ENCODE peak calls at places on chromosomes 3 and 15, in seven cellular contexts. One of them, this sample, is unnamed.
A peak's percentile ranks its signal among the peaks of the same experiment; 100 is the strongest.

GRCh38 chr3:174440741-174441587 is 418.2 kb upstream of the NAALADL2 start:
- DNase-seq in IMR-90: peak; percentile 92
- DNase-seq in OCI-LY7: peak; percentile 84
- DNase-seq in GM23338: peak; percentile 95
- DNase-seq in GM23248: peak; percentile 98
- DNase-seq in fibroblast of lung: peak; percentile 89
- DNase-seq in mesenchymal stem cell: peak; percentile 91
- DNase-seq in this sample: peak; percentile 91

GRCh38 chr15:65077981-65078352 is 1.4 kb downstream of the KBTBD13 start:
- DNase-seq in IMR-90: no peak
- DNase-seq in OCI-LY7: no peak
- DNase-seq in GM23338: peak; percentile 94
- DNase-seq in GM23248: peak; percentile 84
- DNase-seq in fibroblast of lung: peak; percentile 41
- DNase-seq in mesenchymal stem cell: no peak
- DNase-seq in this sample: peak; percentile 41

GRCh38 chr3:112730210-112730609 is 89.3 kb upstream of the CCDC80 start:
- DNase-seq in IMR-90: peak; percentile 9
- DNase-seq in OCI-LY7: no peak
- DNase-seq in GM23338: no peak
- DNase-seq in GM23248: peak; percentile 38
- DNase-seq in fibroblast of lung: no peak
- DNase-seq in mesenchymal stem cell: no peak
- DNase-seq in this sample: no peak

GRCh38 chr3:171966533-171967136 is 72.7 kb upstream of the FNDC3B start:
- DNase-seq in IMR-90: no peak
- DNase-seq in OCI-LY7: no peak
- DNase-seq in GM23338: no peak
- DNase-seq in GM23248: peak; percentile 48
- DNase-seq in fibroblast of lung: no peak
- DNase-seq in mesenchymal stem cell: no peak
- DNase-seq in this sample: no peak

GRCh38 chr3:45218578-45219390 is 7.3 kb downstream of the TMEM158 start:
- DNase-seq in IMR-90: peak; percentile 76
- DNase-seq in OCI-LY7: no peak
- DNase-seq in GM23338: no peak
- DNase-seq in GM23248: peak; percentile 87
- DNase-seq in fibroblast of lung: peak; percentile 69
- DNase-seq in mesenchymal stem cell: peak; percentile 72
- DNase-seq in this sample: no peak

GRCh38 chr3:120198305-120198878 is 86.6 kb downstream of the GPR156 start:
- DNase-seq in IMR-90: peak; percentile 41
- DNase-seq in OCI-LY7: peak; percentile 13
- DNase-seq in GM23338: no peak
- DNase-seq in GM23248: peak; percentile 52
- DNase-seq in fibroblast of lung: peak; percentile 51
- DNase-seq in mesenchymal stem cell: peak; percentile 32
- DNase-seq in this sample: no peak

GRCh38 chr3:133927543-133928066 is 31.9 kb upstream of the RAB6B start:
- DNase-seq in IMR-90: no peak
- DNase-seq in OCI-LY7: peak; percentile 45
- DNase-seq in GM23338: peak; percentile 66
- DNase-seq in GM23248: peak; percentile 65
- DNase-seq in fibroblast of lung: peak; percentile 21
- DNase-seq in mesenchymal stem cell: peak; percentile 42
- DNase-seq in this sample: peak; percentile 18

GRCh38 chr15:39851505-39852082 is 68.5 kb downstream of the GPR176 start:
- DNase-seq in IMR-90: peak; percentile 68
- DNase-seq in OCI-LY7: no peak
- DNase-seq in GM23338: no peak
- DNase-seq in GM23248: peak; percentile 41
- DNase-seq in fibroblast of lung: peak; percentile 71
- DNase-seq in mesenchymal stem cell: peak; percentile 78
- DNase-seq in this sample: no peak

GRCh38 chr15:75918135-75918534 is 14.5 kb downstream of the FBXO22 start:
- DNase-seq in IMR-90: no peak
- DNase-seq in OCI-LY7: no peak
- DNase-seq in GM23338: no peak
- DNase-seq in GM23248: no peak
- DNase-seq in fibroblast of lung: no peak
- DNase-seq in mesenchymal stem cell: no peak
- DNase-seq in this sample: no peak

GRCh38 chr3:115581347-115582135 is 41.8 kb upstream of the GAP43 start:
- DNase-seq in IMR-90: peak; percentile 15
- DNase-seq in OCI-LY7: no peak
- DNase-seq in GM23338: no peak
- DNase-seq in GM23248: peak; percentile 11
- DNase-seq in fibroblast of lung: peak; percentile 20
- DNase-seq in mesenchymal stem cell: peak; percentile 36
- DNase-seq in this sample: no peak

GRCh38 chr15:80682201-80682600 is 12.9 kb upstream of the ABHD17C start:
- DNase-seq in IMR-90: no peak
- DNase-seq in OCI-LY7: no peak
- DNase-seq in GM23338: no peak
- DNase-seq in GM23248: no peak
- DNase-seq in fibroblast of lung: no peak
- DNase-seq in mesenchymal stem cell: no peak
- DNase-seq in this sample: no peak

GRCh38 chr3:124699686-124700396 is 30.4 kb upstream of the UMPS start:
- DNase-seq in IMR-90: no peak
- DNase-seq in OCI-LY7: no peak
- DNase-seq in GM23338: no peak
- DNase-seq in GM23248: no peak
- DNase-seq in fibroblast of lung: peak; percentile 6
- DNase-seq in mesenchymal stem cell: no peak
- DNase-seq in this sample: no peak

GRCh38 chr3:124509884-124510283 is 220.4 kb upstream of the UMPS start:
- DNase-seq in IMR-90: no peak
- DNase-seq in OCI-LY7: no peak
- DNase-seq in GM23338: no peak
- DNase-seq in GM23248: no peak
- DNase-seq in fibroblast of lung: no peak
- DNase-seq in mesenchymal stem cell: no peak
- DNase-seq in this sample: no peak

GRCh38 chr15:48554112-48554511 is 91.4 kb downstream of the FBN1 start:
- DNase-seq in IMR-90: no peak
- DNase-seq in OCI-LY7: no peak
- DNase-seq in GM23338: no peak
- DNase-seq in GM23248: no peak
- DNase-seq in fibroblast of lung: no peak
- DNase-seq in mesenchymal stem cell: peak; percentile 41
- DNase-seq in this sample: no peak

GRCh38 chr3:172716476-172716875 is 5.6 kb upstream of the NCEH1 start:
- DNase-seq in IMR-90: no peak
- DNase-seq in OCI-LY7: no peak
- DNase-seq in GM23338: no peak
- DNase-seq in GM23248: no peak
- DNase-seq in fibroblast of lung: peak; percentile 10
- DNase-seq in mesenchymal stem cell: no peak
- DNase-seq in this sample: no peak

GRCh38 chr3:45411081-45411480 is 22.7 kb downstream of the LARS2 start:
- DNase-seq in IMR-90: no peak
- DNase-seq in OCI-LY7: no peak
- DNase-seq in GM23338: no peak
- DNase-seq in GM23248: no peak
- DNase-seq in fibroblast of lung: no peak
- DNase-seq in mesenchymal stem cell: no peak
- DNase-seq in this sample: no peak

DNA sequence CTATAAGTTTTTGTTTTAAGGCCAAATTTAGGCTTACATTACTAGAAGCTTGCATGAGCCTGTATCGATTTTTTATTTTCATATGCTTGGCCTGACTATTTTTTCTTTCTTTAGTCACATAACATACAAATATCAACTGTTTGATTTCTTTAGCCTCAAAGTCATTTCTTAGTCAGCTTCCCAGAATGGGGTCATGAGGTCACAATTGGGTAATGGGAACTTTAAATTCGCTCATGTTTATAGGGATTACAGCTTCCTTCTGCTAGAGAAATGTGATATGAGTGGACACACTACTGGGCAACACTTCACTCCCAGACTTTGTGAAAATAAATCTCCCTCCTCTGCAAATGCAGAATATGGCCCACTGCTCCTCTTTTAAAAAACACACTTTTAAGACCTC is 9.1 kb upstream of the TIPARP start:
- DNase-seq in IMR-90: peak; percentile 91
- DNase-seq in OCI-LY7: no peak
- DNase-seq in GM23338: no peak
- DNase-seq in GM23248: peak; percentile 54
- DNase-seq in fibroblast of lung: peak; percentile 42
- DNase-seq in mesenchymal stem cell: peak; percentile 83
- DNase-seq in this sample: no peak
- H3K4me2 ChIP-seq in IMR-90: peak overlapping the region; percentile 43
- H3K4me2 ChIP-seq in OCI-LY7: peak overlapping the region; percentile 28
- H3K4me2 ChIP-seq in GM23338: no peak overlapping the region
- H3K4me2 ChIP-seq in GM23248: no peak overlapping the region
- H3K4me2 ChIP-seq in fibroblast of lung: peak overlapping the region; percentile 56
- H3K4me2 ChIP-seq in mesenchymal stem cell: no peak overlapping the region
- H3K4me2 ChIP-seq in this sample: peak overlapping the region; percentile 79

GRCh38 chr3:50299638-50299928 is 378 bp upstream of the HYAL3 start:
- DNase-seq in IMR-90: no peak
- DNase-seq in OCI-LY7: no peak
- DNase-seq in GM23338: no peak
- DNase-seq in GM23248: no peak
- DNase-seq in fibroblast of lung: no peak
- DNase-seq in mesenchymal stem cell: no peak
- DNase-seq in this sample: no peak

GRCh38 chr3:50299929-50300680 is 900 bp upstream of the HYAL3 start:
- DNase-seq in IMR-90: peak; percentile 57
- DNase-seq in OCI-LY7: peak; percentile 26
- DNase-seq in GM23338: no peak
- DNase-seq in GM23248: peak; percentile 86
- DNase-seq in fibroblast of lung: peak; percentile 57
- DNase-seq in mesenchymal stem cell: peak; percentile 45
- DNase-seq in this sample: no peak

GRCh38 chr3:50298836-50299637 is at the start of the genes HYAL3 and NAA80:
- DNase-seq in IMR-90: peak; percentile 99
- DNase-seq in OCI-LY7: peak; percentile 99
- DNase-seq in GM23338: peak; percentile 99
- DNase-seq in GM23248: peak; percentile 100
- DNase-seq in fibroblast of lung: peak; percentile 99
- DNase-seq in mesenchymal stem cell: peak; percentile 99
- DNase-seq in this sample: peak; percentile 98

GRCh38 chr3:50302095-50303037 is 1.0 kb downstream of the HYAL1 start:
- DNase-seq in IMR-90: no peak
- DNase-seq in OCI-LY7: no peak
- DNase-seq in GM23338: no peak
- DNase-seq in GM23248: no peak
- DNase-seq in fibroblast of lung: no peak
- DNase-seq in mesenchymal stem cell: no peak
- DNase-seq in this sample: no peak

DNA sequence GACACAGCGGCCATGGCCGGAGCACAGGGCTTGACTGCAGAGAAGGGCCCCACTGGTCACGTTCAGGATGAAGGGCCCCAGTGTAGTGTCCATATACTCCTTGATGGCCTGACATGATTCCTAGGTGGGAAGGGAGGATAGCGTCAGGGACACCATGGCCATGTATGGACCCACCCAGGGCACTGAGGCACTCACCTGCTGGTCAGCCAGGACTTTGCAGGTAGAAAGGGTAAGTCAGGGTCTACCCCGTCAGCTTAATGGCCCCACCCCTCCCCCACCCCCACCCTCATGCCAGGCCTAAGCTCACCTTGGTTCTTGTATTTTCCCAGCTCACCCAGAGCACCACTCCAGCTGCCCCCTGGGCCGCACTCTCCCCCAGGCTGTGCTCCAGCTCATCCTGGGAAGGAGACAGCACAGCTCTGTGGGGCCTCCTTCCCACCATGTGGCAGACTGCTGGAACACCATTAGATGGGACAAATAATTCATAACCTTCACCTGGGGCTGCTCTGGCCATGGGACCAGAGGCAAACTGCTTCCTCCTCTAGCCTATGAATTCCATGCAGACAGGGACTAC is 1.6 kb upstream of the HYAL3 start:
- DNase-seq in IMR-90: no peak
- DNase-seq in OCI-LY7: no peak
- DNase-seq in GM23338: no peak
- DNase-seq in GM23248: no peak
- DNase-seq in fibroblast of lung: no peak
- DNase-seq in mesenchymal stem cell: no peak
- DNase-seq in this sample: no peak
- H3K4me3 ChIP-seq in IMR-90: no peak overlapping the region
- H3K4me3 ChIP-seq in OCI-LY7: peak overlapping the region; percentile 78
- H3K4me3 ChIP-seq in GM23338: no peak overlapping the region
- H3K4me3 ChIP-seq in GM23248: peak overlapping the region; percentile 68
- H3K4me3 ChIP-seq in fibroblast of lung: no peak overlapping the region
- H3K4me3 ChIP-seq in mesenchymal stem cell: peak overlapping the region; percentile 73
- H3K4me3 ChIP-seq in this sample: no peak overlapping the region

GRCh38 chr3:114478806-114479205 is 185.0 kb downstream of the TIGIT start:
- DNase-seq in IMR-90: no peak
- DNase-seq in OCI-LY7: no peak
- DNase-seq in GM23338: no peak
- DNase-seq in GM23248: peak; percentile 15
- DNase-seq in fibroblast of lung: no peak
- DNase-seq in mesenchymal stem cell: no peak
- DNase-seq in this sample: no peak
- H3K4me2 ChIP-seq in IMR-90: no peak overlapping the region
- H3K4me2 ChIP-seq in OCI-LY7: no peak overlapping the region
- H3K4me2 ChIP-seq in GM23338: no peak overlapping the region
- H3K4me2 ChIP-seq in GM23248: no peak overlapping the region
- H3K4me2 ChIP-seq in fibroblast of lung: no peak overlapping the region
- H3K4me2 ChIP-seq in mesenchymal stem cell: no peak overlapping the region
- H3K4me2 ChIP-seq in this sample: no peak overlapping the region

GRCh38 chr15:68817304-68818087 is 3.2 kb downstream of the ANP32A start:
- DNase-seq in IMR-90: peak; percentile 58
- DNase-seq in OCI-LY7: peak; percentile 89
- DNase-seq in GM23338: peak; percentile 66
- DNase-seq in GM23248: peak; percentile 90
- DNase-seq in fibroblast of lung: peak; percentile 67
- DNase-seq in mesenchymal stem cell: peak; percentile 79
- DNase-seq in this sample: peak; percentile 84

GRCh38 chr15:68816795-68817303 is 3.8 kb downstream of the ANP32A start:
- DNase-seq in IMR-90: no peak
- DNase-seq in OCI-LY7: peak; percentile 41
- DNase-seq in GM23338: no peak
- DNase-seq in GM23248: peak; percentile 43
- DNase-seq in fibroblast of lung: no peak
- DNase-seq in mesenchymal stem cell: peak; percentile 47
- DNase-seq in this sample: no peak

GRCh38 chr15:68814596-68814995 is 6.1 kb downstream of the ANP32A start:
- DNase-seq in IMR-90: no peak
- DNase-seq in OCI-LY7: no peak
- DNase-seq in GM23338: no peak
- DNase-seq in GM23248: no peak
- DNase-seq in fibroblast of lung: no peak
- DNase-seq in mesenchymal stem cell: no peak
- DNase-seq in this sample: no peak

GRCh38 chr15:68816158-68816557 is 4.5 kb downstream of the ANP32A start:
- DNase-seq in IMR-90: no peak
- DNase-seq in OCI-LY7: peak; percentile 27
- DNase-seq in GM23338: no peak
- DNase-seq in GM23248: no peak
- DNase-seq in fibroblast of lung: no peak
- DNase-seq in mesenchymal stem cell: no peak
- DNase-seq in this sample: no peak

DNA sequence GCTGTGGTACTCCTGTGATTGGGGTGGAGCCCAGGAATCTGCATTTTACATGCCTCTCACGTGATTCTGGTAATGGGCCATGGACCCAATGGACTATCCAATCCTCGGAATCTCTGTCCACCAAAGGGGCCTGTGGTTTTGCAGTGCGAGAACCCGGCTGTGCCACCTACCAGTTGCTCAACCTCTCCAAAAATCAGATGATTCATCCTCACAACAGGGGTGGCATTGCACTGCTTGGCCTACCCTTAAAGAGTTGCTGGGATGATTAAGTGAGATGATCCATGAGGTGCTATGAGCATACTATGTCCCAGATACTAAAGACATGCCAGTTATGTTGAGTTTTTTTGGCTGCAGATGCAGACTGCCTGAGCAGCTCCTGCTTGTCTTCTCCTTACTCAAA is 5.1 kb downstream of the ANP32A start:
- DNase-seq in IMR-90: no peak
- DNase-seq in OCI-LY7: no peak
- DNase-seq in GM23338: no peak
- DNase-seq in GM23248: peak; percentile 73
- DNase-seq in fibroblast of lung: no peak
- DNase-seq in mesenchymal stem cell: no peak
- DNase-seq in this sample: no peak
- H3K4me3 ChIP-seq in IMR-90: no peak overlapping the region
- H3K4me3 ChIP-seq in OCI-LY7: peak overlapping the region; percentile 95
- H3K4me3 ChIP-seq in GM23338: no peak overlapping the region
- H3K4me3 ChIP-seq in GM23248: no peak overlapping the region
- H3K4me3 ChIP-seq in fibroblast of lung: no peak overlapping the region
- H3K4me3 ChIP-seq in mesenchymal stem cell: no peak overlapping the region
- H3K4me3 ChIP-seq in this sample: no peak overlapping the region